ENCODE peak calls at places on chromosome 21, in ten cellular contexts. One of them, this sample, is unnamed. For H3K4me1, the result is how much of the 10 kb centered on the place peaks cover.

GRCh38 chr21:14690886-14691285 is 144.8 kb upstream of the SAMSN1 start:
- DNase-seq in hepatocyte: no peak
- DNase-seq in left lung: no peak
- DNase-seq in transverse colon: no peak
- DNase-seq in ovary: no peak
- DNase-seq in breast epithelium: no peak
- DNase-seq in colonic mucosa: no peak
- DNase-seq in left ventricle myocardium inferior: no peak
- DNase-seq in pancreas: no peak
- DNase-seq in small intestine: no peak
- DNase-seq in this sample: no peak

GRCh38 chr21:33685613-33686197 is 43.4 kb downstream of the ITSN1 start:
- DNase-seq in hepatocyte: no peak
- DNase-seq in left lung: no peak
- DNase-seq in transverse colon: no peak
- DNase-seq in ovary: no peak
- DNase-seq in breast epithelium: no peak
- DNase-seq in colonic mucosa: no peak
- DNase-seq in left ventricle myocardium inferior: no peak
- DNase-seq in pancreas: no peak
- DNase-seq in small intestine: peak
- DNase-seq in this sample: no peak

GRCh38 chr21:38597436-38597835 is 99.2 kb upstream of the ERG start:
- DNase-seq in hepatocyte: no peak
- DNase-seq in left lung: no peak
- DNase-seq in transverse colon: no peak
- DNase-seq in ovary: no peak
- DNase-seq in breast epithelium: no peak
- DNase-seq in colonic mucosa: no peak
- DNase-seq in left ventricle myocardium inferior: no peak
- DNase-seq in pancreas: no peak
- DNase-seq in small intestine: no peak
- DNase-seq in this sample: no peak

GRCh38 chr21:20026517-20026916 is 971.7 kb upstream of the NCAM2 start:
- DNase-seq in hepatocyte: no peak
- DNase-seq in left lung: no peak
- DNase-seq in transverse colon: no peak
- DNase-seq in ovary: no peak
- DNase-seq in breast epithelium: no peak
- DNase-seq in colonic mucosa: no peak
- DNase-seq in left ventricle myocardium inferior: no peak
- DNase-seq in pancreas: no peak
- DNase-seq in small intestine: no peak
- DNase-seq in this sample: no peak

GRCh38 chr21:32359719-32360260 is 33.0 kb downstream of the URB1 start:
- DNase-seq in hepatocyte: no peak
- DNase-seq in left lung: no peak
- DNase-seq in transverse colon: no peak
- DNase-seq in ovary: no peak
- DNase-seq in breast epithelium: no peak
- DNase-seq in colonic mucosa: no peak
- DNase-seq in left ventricle myocardium inferior: no peak
- DNase-seq in pancreas: no peak
- DNase-seq in small intestine: peak
- DNase-seq in this sample: no peak

GRCh38 chr21:31665397-31665796 is 5.9 kb downstream of the SOD1 start:
- DNase-seq in hepatocyte: no peak
- DNase-seq in left lung: no peak
- DNase-seq in transverse colon: no peak
- DNase-seq in ovary: no peak
- DNase-seq in breast epithelium: no peak
- DNase-seq in colonic mucosa: no peak
- DNase-seq in left ventricle myocardium inferior: no peak
- DNase-seq in pancreas: no peak
- DNase-seq in small intestine: no peak
- DNase-seq in this sample: no peak

GRCh38 chr21:28790335-28790734 is 202.3 kb downstream of the LTN1 start:
- DNase-seq in hepatocyte: no peak
- DNase-seq in left lung: no peak
- DNase-seq in transverse colon: no peak
- DNase-seq in ovary: no peak
- DNase-seq in breast epithelium: no peak
- DNase-seq in colonic mucosa: no peak
- DNase-seq in left ventricle myocardium inferior: no peak
- DNase-seq in pancreas: no peak
- DNase-seq in small intestine: no peak
- DNase-seq in this sample: no peak

GRCh38 chr21:31295676-31296075 is 48.4 kb downstream of the TIAM1 start:
- DNase-seq in hepatocyte: no peak
- DNase-seq in left lung: no peak
- DNase-seq in transverse colon: no peak
- DNase-seq in ovary: no peak
- DNase-seq in breast epithelium: no peak
- DNase-seq in colonic mucosa: no peak
- DNase-seq in left ventricle myocardium inferior: no peak
- DNase-seq in pancreas: no peak
- DNase-seq in small intestine: no peak
- DNase-seq in this sample: no peak

GRCh38 chr21:25039461-25040380 is 567.6 kb downstream of the MRPL39 start:
- DNase-seq in hepatocyte: no peak
- DNase-seq in left lung: no peak
- DNase-seq in transverse colon: no peak
- DNase-seq in ovary: no peak
- DNase-seq in breast epithelium: no peak
- DNase-seq in colonic mucosa: no peak
- DNase-seq in left ventricle myocardium inferior: no peak
- DNase-seq in pancreas: no peak
- DNase-seq in small intestine: no peak
- DNase-seq in this sample: no peak

GRCh38 chr21:32240708-32241433 is 38.0 kb downstream of the MIS18A start:
- DNase-seq in hepatocyte: no peak
- DNase-seq in left lung: no peak
- DNase-seq in transverse colon: no peak
- DNase-seq in ovary: no peak
- DNase-seq in breast epithelium: no peak
- DNase-seq in colonic mucosa: no peak
- DNase-seq in left ventricle myocardium inferior: no peak
- DNase-seq in pancreas: no peak
- DNase-seq in small intestine: no peak
- DNase-seq in this sample: no peak

GRCh38 chr21:14482165-14482564 is 64.0 kb downstream of the SAMSN1 start:
- DNase-seq in hepatocyte: no peak
- DNase-seq in left lung: no peak
- DNase-seq in transverse colon: no peak
- DNase-seq in ovary: no peak
- DNase-seq in breast epithelium: no peak
- DNase-seq in colonic mucosa: no peak
- DNase-seq in left ventricle myocardium inferior: no peak
- DNase-seq in pancreas: no peak
- DNase-seq in small intestine: peak
- DNase-seq in this sample: no peak

GRCh38 chr21:39730418-39731107 is 14.4 kb upstream of the IGSF5 start:
- DNase-seq in hepatocyte: no peak
- DNase-seq in left lung: no peak
- DNase-seq in transverse colon: no peak
- DNase-seq in ovary: no peak
- DNase-seq in breast epithelium: no peak
- DNase-seq in colonic mucosa: no peak
- DNase-seq in left ventricle myocardium inferior: no peak
- DNase-seq in pancreas: no peak
- DNase-seq in small intestine: no peak
- DNase-seq in this sample: no peak

GRCh38 chr21:27369962-27370578 is 403.2 kb upstream of the ADAMTS5 start:
- DNase-seq in hepatocyte: no peak
- DNase-seq in left lung: no peak
- DNase-seq in transverse colon: no peak
- DNase-seq in ovary: no peak
- DNase-seq in breast epithelium: no peak
- DNase-seq in colonic mucosa: no peak
- DNase-seq in left ventricle myocardium inferior: no peak
- DNase-seq in pancreas: no peak
- DNase-seq in small intestine: no peak
- DNase-seq in this sample: no peak

GRCh38 chr21:16013570-16013969 is 283.8 kb downstream of the USP25 start:
- DNase-seq in hepatocyte: no peak
- DNase-seq in left lung: no peak
- DNase-seq in transverse colon: no peak
- DNase-seq in ovary: no peak
- DNase-seq in breast epithelium: no peak
- DNase-seq in colonic mucosa: no peak
- DNase-seq in left ventricle myocardium inferior: no peak
- DNase-seq in pancreas: no peak
- DNase-seq in small intestine: no peak
- DNase-seq in this sample: no peak

GRCh38 chr21:36985761-36986594 is 19.5 kb upstream of the HLCS start:
- DNase-seq in hepatocyte: no peak
- DNase-seq in left lung: no peak
- DNase-seq in transverse colon: no peak
- DNase-seq in ovary: no peak
- DNase-seq in breast epithelium: no peak
- DNase-seq in colonic mucosa: no peak
- DNase-seq in left ventricle myocardium inferior: no peak
- DNase-seq in pancreas: no peak
- DNase-seq in small intestine: no peak
- DNase-seq in this sample: no peak

DNA sequence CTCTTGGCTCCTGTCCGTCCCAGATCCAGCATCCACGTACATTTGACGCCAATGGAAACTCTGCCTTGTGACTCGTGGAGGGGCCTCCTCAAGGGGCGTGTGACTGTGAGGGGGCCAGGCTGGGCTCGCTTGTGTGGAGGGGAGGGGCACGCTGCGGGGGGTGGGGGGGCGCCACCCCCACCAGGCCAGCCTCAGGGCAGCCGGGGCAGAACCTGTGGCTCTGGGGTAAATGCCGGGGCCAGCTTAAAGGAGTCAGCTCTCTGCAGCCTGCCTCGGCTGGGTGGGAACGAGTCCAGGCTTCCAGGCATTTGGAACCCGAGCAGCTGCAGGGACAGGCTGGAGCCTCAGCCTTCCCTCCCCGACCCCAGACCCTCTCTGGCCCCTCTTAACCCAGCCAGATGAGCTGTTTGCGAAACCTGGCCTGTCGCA is 94.0 kb downstream of the SIK1 start:
- DNase-seq in hepatocyte: no peak
- DNase-seq in left lung: peak
- DNase-seq in transverse colon: no peak
- DNase-seq in ovary: peak
- DNase-seq in breast epithelium: no peak
- DNase-seq in colonic mucosa: no peak
- DNase-seq in left ventricle myocardium inferior: no peak
- DNase-seq in pancreas: no peak
- DNase-seq in small intestine: no peak
- DNase-seq in this sample: no peak
- H3K4me3 ChIP-seq in hepatocyte: no peak
- H3K4me3 ChIP-seq in left lung: no peak
- H3K4me3 ChIP-seq in transverse colon: no peak
- H3K4me3 ChIP-seq in ovary: no peak
- H3K4me3 ChIP-seq in breast epithelium: no peak
- H3K4me3 ChIP-seq in colonic mucosa: no peak
- H3K4me3 ChIP-seq in left ventricle myocardium inferior: peak
- H3K4me3 ChIP-seq in pancreas: no peak
- H3K4me3 ChIP-seq in small intestine: no peak
- H3K4me3 ChIP-seq in this sample: no peak

GRCh38 chr21:45433911-45434644 is 29.1 kb downstream of the COL18A1 start:
- DNase-seq in hepatocyte: no peak
- DNase-seq in left lung: peak
- DNase-seq in transverse colon: no peak
- DNase-seq in ovary: no peak
- DNase-seq in breast epithelium: no peak
- DNase-seq in colonic mucosa: no peak
- DNase-seq in left ventricle myocardium inferior: no peak
- DNase-seq in pancreas: no peak
- DNase-seq in small intestine: no peak
- DNase-seq in this sample: no peak
- H3K4me1 ChIP-seq in hepatocyte: under half
- H3K4me1 ChIP-seq in left lung: under half
- H3K4me1 ChIP-seq in transverse colon: under half
- H3K4me1 ChIP-seq in ovary: under half
- H3K4me1 ChIP-seq in breast epithelium: under half
- H3K4me1 ChIP-seq in colonic mucosa: under half
- H3K4me1 ChIP-seq in left ventricle myocardium inferior: half or more
- H3K4me1 ChIP-seq in pancreas: under half
- H3K4me1 ChIP-seq in small intestine: under half
- H3K4me1 ChIP-seq in this sample: half or more

DNA sequence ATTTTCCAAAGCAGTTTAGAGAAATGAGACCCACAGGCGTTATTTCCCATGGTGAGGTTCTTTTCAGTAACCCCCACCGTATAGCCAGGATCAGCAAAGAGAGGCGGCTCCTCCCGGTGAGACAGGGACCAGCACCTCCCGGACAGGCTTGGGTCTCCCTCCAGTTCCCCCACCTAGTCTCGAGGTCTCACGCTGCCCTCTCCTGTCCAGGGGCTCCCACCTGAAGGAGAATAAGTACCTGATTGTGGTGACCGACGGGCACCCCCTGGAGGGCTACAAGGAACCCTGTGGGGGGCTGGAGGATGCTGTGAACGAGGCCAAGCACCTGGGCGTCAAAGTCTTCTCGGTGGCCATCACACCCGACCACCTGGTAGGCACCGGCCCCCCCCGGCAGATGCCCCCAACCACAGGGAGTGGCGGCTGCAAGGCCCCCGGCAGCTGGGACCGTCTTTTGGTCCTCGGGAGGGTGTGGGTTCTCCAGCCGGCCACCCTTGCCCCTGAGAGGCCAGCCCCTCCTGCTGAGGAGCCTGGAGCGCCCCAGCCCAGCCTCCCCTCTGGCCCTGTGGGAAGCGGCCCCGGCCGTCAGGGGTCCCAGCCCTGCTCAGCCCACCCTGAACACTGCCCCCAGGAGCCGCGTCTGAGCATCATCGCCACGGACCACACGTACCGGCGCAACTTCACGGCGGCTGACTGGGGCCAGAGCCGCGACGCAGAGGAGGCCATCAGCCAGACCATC is 4.9 kb downstream of the COL6A1 start:
- DNase-seq in hepatocyte: no peak
- DNase-seq in left lung: peak
- DNase-seq in transverse colon: peak
- DNase-seq in ovary: peak
- DNase-seq in breast epithelium: peak
- DNase-seq in colonic mucosa: no peak
- DNase-seq in left ventricle myocardium inferior: peak
- DNase-seq in pancreas: no peak
- DNase-seq in small intestine: no peak
- DNase-seq in this sample: no peak
- H3K4me3 ChIP-seq in hepatocyte: no peak
- H3K4me3 ChIP-seq in left lung: no peak
- H3K4me3 ChIP-seq in transverse colon: no peak
- H3K4me3 ChIP-seq in ovary: no peak
- H3K4me3 ChIP-seq in breast epithelium: no peak
- H3K4me3 ChIP-seq in colonic mucosa: no peak
- H3K4me3 ChIP-seq in left ventricle myocardium inferior: peak
- H3K4me3 ChIP-seq in pancreas: no peak
- H3K4me3 ChIP-seq in small intestine: no peak
- H3K4me3 ChIP-seq in this sample: no peak

GRCh38 chr21:35509004-35509704 is 460.1 kb upstream of the RUNX1 start:
- DNase-seq in hepatocyte: no peak
- DNase-seq in left lung: no peak
- DNase-seq in transverse colon: no peak
- DNase-seq in ovary: no peak
- DNase-seq in breast epithelium: no peak
- DNase-seq in colonic mucosa: no peak
- DNase-seq in left ventricle myocardium inferior: no peak
- DNase-seq in pancreas: no peak
- DNase-seq in small intestine: no peak
- DNase-seq in this sample: no peak
- H3K4me1 ChIP-seq in hepatocyte: under half
- H3K4me1 ChIP-seq in left lung: under half
- H3K4me1 ChIP-seq in transverse colon: under half
- H3K4me1 ChIP-seq in ovary: under half
- H3K4me1 ChIP-seq in breast epithelium: under half
- H3K4me1 ChIP-seq in colonic mucosa: under half
- H3K4me1 ChIP-seq in left ventricle myocardium inferior: under half
- H3K4me1 ChIP-seq in pancreas: under half
- H3K4me1 ChIP-seq in small intestine: under half
- H3K4me1 ChIP-seq in this sample: under half

This sample was measured in thyroid gland.